ENCODE peak calls at places on chromosomes 7 and 10, in nine cellular contexts. One of them, this sample, is unnamed.

GRCh38 chr7:128078309-128078708 is 47.1 kb upstream of the LRRC4 start:
- DNase-seq in endodermal cell: no peak
- DNase-seq in GM12865: no peak
- DNase-seq in endothelial cell of umbilical vein: no peak
- DNase-seq in body of pancreas: no peak
- DNase-seq in suprapubic skin: no peak
- DNase-seq in Caco-2: no peak
- DNase-seq in cardiac fibroblast: no peak
- DNase-seq in choroid plexus epithelial cell: no peak
- DNase-seq in this sample: no peak

GRCh38 chr10:978826-979421 is 9.3 kb upstream of the GTPBP4 start:
- DNase-seq in cardiac fibroblast: no peak
- DNase-seq in Caco-2: no peak
- DNase-seq in body of pancreas: no peak
- DNase-seq in endodermal cell: no peak
- DNase-seq in choroid plexus epithelial cell: peak; percentile 16
- DNase-seq in GM12865: no peak
- DNase-seq in endothelial cell of umbilical vein: no peak
- DNase-seq in suprapubic skin: no peak
- DNase-seq in this sample: peak; percentile 10

GRCh38 chr10:119393845-119394244 is 148.7 kb downstream of the RGS10 start:
- DNase-seq in endodermal cell: no peak
- DNase-seq in choroid plexus epithelial cell: no peak
- DNase-seq in cardiac fibroblast: no peak
- DNase-seq in endothelial cell of umbilical vein: no peak
- DNase-seq in suprapubic skin: no peak
- DNase-seq in Caco-2: no peak
- DNase-seq in body of pancreas: no peak
- DNase-seq in GM12865: no peak
- DNase-seq in this sample: no peak

GRCh38 chr7:39741942-39742623 is 118.7 kb downstream of the RALA start:
- DNase-seq in suprapubic skin: no peak
- DNase-seq in cardiac fibroblast: peak; percentile 25
- DNase-seq in choroid plexus epithelial cell: peak; percentile 52
- DNase-seq in endodermal cell: peak; percentile 97
- DNase-seq in body of pancreas: peak; percentile 32
- DNase-seq in GM12865: peak; percentile 42
- DNase-seq in Caco-2: peak; percentile 38
- DNase-seq in endothelial cell of umbilical vein: no peak
- DNase-seq in this sample: peak; percentile 32

GRCh38 chr7:85184599-85185354 is 2.1 kb downstream of the SEMA3D start:
- DNase-seq in Caco-2: no peak
- DNase-seq in GM12865: no peak
- DNase-seq in suprapubic skin: no peak
- DNase-seq in endothelial cell of umbilical vein: no peak
- DNase-seq in choroid plexus epithelial cell: peak; percentile 51
- DNase-seq in cardiac fibroblast: peak; percentile 72
- DNase-seq in body of pancreas: peak; percentile 7
- DNase-seq in endodermal cell: peak; percentile 63
- DNase-seq in this sample: peak; percentile 28

GRCh38 chr7:131604841-131605279 is 48.4 kb upstream of the PODXL start:
- DNase-seq in endothelial cell of umbilical vein: no peak
- DNase-seq in GM12865: no peak
- DNase-seq in suprapubic skin: no peak
- DNase-seq in cardiac fibroblast: peak; percentile 35
- DNase-seq in choroid plexus epithelial cell: peak; percentile 45
- DNase-seq in Caco-2: no peak
- DNase-seq in body of pancreas: no peak
- DNase-seq in endodermal cell: peak; percentile 82
- DNase-seq in this sample: peak; percentile 82

GRCh38 chr7:75817112-75817511 is 3.5 kb upstream of the CCL24 start:
- DNase-seq in endothelial cell of umbilical vein: no peak
- DNase-seq in endodermal cell: no peak
- DNase-seq in choroid plexus epithelial cell: no peak
- DNase-seq in cardiac fibroblast: no peak
- DNase-seq in body of pancreas: no peak
- DNase-seq in GM12865: no peak
- DNase-seq in Caco-2: no peak
- DNase-seq in suprapubic skin: no peak
- DNase-seq in this sample: no peak

GRCh38 chr7:2966466-2967078 is 77.1 kb downstream of the CARD11 start:
- DNase-seq in suprapubic skin: peak; percentile 31
- DNase-seq in cardiac fibroblast: no peak
- DNase-seq in choroid plexus epithelial cell: no peak
- DNase-seq in body of pancreas: no peak
- DNase-seq in endodermal cell: no peak
- DNase-seq in endothelial cell of umbilical vein: no peak
- DNase-seq in GM12865: no peak
- DNase-seq in Caco-2: no peak
- DNase-seq in this sample: no peak

GRCh38 chr10:329361-330099 is 194.3 kb downstream of the ZMYND11 start:
- DNase-seq in endodermal cell: peak; percentile 58
- DNase-seq in GM12865: no peak
- DNase-seq in choroid plexus epithelial cell: peak; percentile 97
- DNase-seq in cardiac fibroblast: peak; percentile 95
- DNase-seq in body of pancreas: peak; percentile 94
- DNase-seq in suprapubic skin: peak; percentile 92
- DNase-seq in endothelial cell of umbilical vein: peak; percentile 85
- DNase-seq in Caco-2: peak; percentile 88
- DNase-seq in this sample: peak; percentile 96

GRCh38 chr10:60138842-60139241 is 232.5 kb upstream of the CCDC6 start:
- DNase-seq in endodermal cell: no peak
- DNase-seq in choroid plexus epithelial cell: no peak
- DNase-seq in endothelial cell of umbilical vein: no peak
- DNase-seq in Caco-2: no peak
- DNase-seq in cardiac fibroblast: no peak
- DNase-seq in body of pancreas: no peak
- DNase-seq in GM12865: no peak
- DNase-seq in suprapubic skin: no peak
- DNase-seq in this sample: no peak

GRCh38 chr10:98489561-98490481 is 43.1 kb upstream of the HPS1 start:
- DNase-seq in endothelial cell of umbilical vein: no peak
- DNase-seq in cardiac fibroblast: no peak
- DNase-seq in body of pancreas: no peak
- DNase-seq in Caco-2: no peak
- DNase-seq in GM12865: no peak
- DNase-seq in endodermal cell: no peak
- DNase-seq in suprapubic skin: no peak
- DNase-seq in choroid plexus epithelial cell: no peak
- DNase-seq in this sample: no peak

GRCh38 chr10:130371686-130372085 is 235.5 kb downstream of the GLRX3 start:
- DNase-seq in GM12865: no peak
- DNase-seq in endothelial cell of umbilical vein: no peak
- DNase-seq in body of pancreas: no peak
- DNase-seq in suprapubic skin: peak; percentile 31
- DNase-seq in choroid plexus epithelial cell: no peak
- DNase-seq in endodermal cell: no peak
- DNase-seq in Caco-2: no peak
- DNase-seq in cardiac fibroblast: no peak
- DNase-seq in this sample: no peak

GRCh38 chr10:18474111-18474455 is 177.3 kb downstream of the NSUN6 start:
- DNase-seq in endodermal cell: no peak
- DNase-seq in suprapubic skin: peak; percentile 11
- DNase-seq in GM12865: no peak
- DNase-seq in choroid plexus epithelial cell: no peak
- DNase-seq in body of pancreas: no peak
- DNase-seq in Caco-2: no peak
- DNase-seq in cardiac fibroblast: no peak
- DNase-seq in endothelial cell of umbilical vein: no peak
- DNase-seq in this sample: no peak

DNA sequence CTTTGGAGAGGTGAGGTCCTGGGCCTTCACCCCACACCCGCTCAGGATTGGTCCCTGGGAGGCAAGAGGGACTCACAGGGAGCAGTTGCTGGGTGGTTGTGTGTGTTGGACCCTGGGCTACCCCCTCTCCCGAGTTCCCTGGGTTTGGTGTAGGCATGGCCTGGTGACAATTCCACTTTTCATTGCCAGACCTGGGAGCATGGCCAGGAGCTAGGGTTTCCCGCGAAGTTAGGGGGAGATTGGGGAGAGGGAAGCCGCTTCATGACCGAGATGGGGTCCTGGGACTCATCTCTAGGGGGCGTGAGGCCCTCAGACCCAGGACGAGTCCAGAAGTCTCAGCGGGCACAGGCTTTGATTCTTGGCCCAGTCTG is 579 bp downstream of the PALD1 start:
- DNase-seq in body of pancreas: no peak
- DNase-seq in cardiac fibroblast: no peak
- DNase-seq in choroid plexus epithelial cell: no peak
- DNase-seq in GM12865: no peak
- DNase-seq in Caco-2: no peak
- DNase-seq in endothelial cell of umbilical vein: no peak
- DNase-seq in suprapubic skin: no peak
- DNase-seq in endodermal cell: peak; percentile 77
- DNase-seq in this sample: no peak
- TF ChIP-seq CTCF in body of pancreas: no peak
- TF ChIP-seq CTCF in cardiac fibroblast: no peak
- TF ChIP-seq CTCF in choroid plexus epithelial cell: no peak
- TF ChIP-seq CTCF in GM12865: peak; percentile 13
- TF ChIP-seq CTCF in Caco-2: no peak
- TF ChIP-seq CTCF in endothelial cell of umbilical vein: no peak
- TF ChIP-seq CTCF in suprapubic skin: no peak
- TF ChIP-seq CTCF in endodermal cell: peak; percentile 58
- TF ChIP-seq CTCF in this sample: no peak

DNA sequence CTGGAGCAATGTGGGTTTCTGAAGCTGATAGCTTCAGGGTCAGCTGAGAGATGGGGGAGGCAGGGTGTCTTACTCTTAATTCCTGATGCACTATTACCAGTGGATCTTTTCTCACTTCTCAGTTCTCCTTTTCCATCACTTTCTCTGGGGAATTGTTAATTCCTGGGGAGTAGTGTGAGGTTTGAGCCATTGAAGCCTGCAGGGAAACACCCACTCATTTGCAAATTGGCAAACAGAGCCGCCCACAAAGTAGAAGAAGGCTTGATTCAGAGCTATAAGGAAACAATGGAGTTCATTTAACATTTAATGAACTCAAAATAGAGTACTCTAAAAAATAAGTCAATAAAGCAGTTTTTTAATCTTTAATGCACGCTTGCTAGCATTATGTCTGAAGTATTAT is 4.3 kb upstream of the TECTB start:
- DNase-seq in endodermal cell: no peak
- DNase-seq in body of pancreas: no peak
- DNase-seq in GM12865: no peak
- DNase-seq in Caco-2: no peak
- DNase-seq in cardiac fibroblast: no peak
- DNase-seq in suprapubic skin: no peak
- DNase-seq in endothelial cell of umbilical vein: no peak
- DNase-seq in choroid plexus epithelial cell: no peak
- DNase-seq in this sample: no peak
- H3K4me3 ChIP-seq in endodermal cell: no peak overlapping the region
- H3K4me3 ChIP-seq in body of pancreas: no peak overlapping the region
- H3K4me3 ChIP-seq in GM12865: no peak overlapping the region
- H3K4me3 ChIP-seq in Caco-2: no peak overlapping the region
- H3K4me3 ChIP-seq in cardiac fibroblast: no peak overlapping the region
- H3K4me3 ChIP-seq in suprapubic skin: no peak overlapping the region
- H3K4me3 ChIP-seq in endothelial cell of umbilical vein: no peak overlapping the region
- H3K4me3 ChIP-seq in choroid plexus epithelial cell: no peak overlapping the region
- H3K4me3 ChIP-seq in this sample: no peak overlapping the region

GRCh38 chr7:126856691-126857291 is 395.9 kb downstream of the GRM8 start:
- DNase-seq in body of pancreas: no peak
- DNase-seq in choroid plexus epithelial cell: peak; percentile 54
- DNase-seq in endodermal cell: no peak
- DNase-seq in cardiac fibroblast: peak; percentile 0
- DNase-seq in Caco-2: peak; percentile 12
- DNase-seq in suprapubic skin: no peak
- DNase-seq in endothelial cell of umbilical vein: peak; percentile 4
- DNase-seq in GM12865: peak; percentile 18
- DNase-seq in this sample: peak; percentile 2
- TF ChIP-seq CTCF in body of pancreas: peak; percentile 41
- TF ChIP-seq CTCF in choroid plexus epithelial cell: peak; percentile 74
- TF ChIP-seq CTCF in endodermal cell: peak; percentile 85
- TF ChIP-seq CTCF in cardiac fibroblast: no peak
- TF ChIP-seq CTCF in Caco-2: peak; percentile 60
- TF ChIP-seq CTCF in suprapubic skin: no peak
- TF ChIP-seq CTCF in endothelial cell of umbilical vein: peak; percentile 42
- TF ChIP-seq CTCF in GM12865: peak; percentile 58
- TF ChIP-seq CTCF in this sample: peak; percentile 46

GRCh38 chr7:151017370-151017952 is 6.8 kb downstream of the ATG9B start:
- DNase-seq in Caco-2: no peak
- DNase-seq in choroid plexus epithelial cell: no peak
- DNase-seq in endodermal cell: peak; percentile 51
- DNase-seq in cardiac fibroblast: no peak
- DNase-seq in suprapubic skin: no peak
- DNase-seq in GM12865: no peak
- DNase-seq in endothelial cell of umbilical vein: no peak
- DNase-seq in body of pancreas: no peak
- DNase-seq in this sample: no peak
- H3K4me3 ChIP-seq in Caco-2: no peak overlapping the region
- H3K4me3 ChIP-seq in choroid plexus epithelial cell: no peak overlapping the region
- H3K4me3 ChIP-seq in endodermal cell: no peak overlapping the region
- H3K4me3 ChIP-seq in cardiac fibroblast: peak overlapping the region; percentile 41
- H3K4me3 ChIP-seq in suprapubic skin: no peak overlapping the region
- H3K4me3 ChIP-seq in GM12865: no peak overlapping the region
- H3K4me3 ChIP-seq in endothelial cell of umbilical vein: no peak overlapping the region
- H3K4me3 ChIP-seq in body of pancreas: no peak overlapping the region
- H3K4me3 ChIP-seq in this sample: no peak overlapping the region

DNA sequence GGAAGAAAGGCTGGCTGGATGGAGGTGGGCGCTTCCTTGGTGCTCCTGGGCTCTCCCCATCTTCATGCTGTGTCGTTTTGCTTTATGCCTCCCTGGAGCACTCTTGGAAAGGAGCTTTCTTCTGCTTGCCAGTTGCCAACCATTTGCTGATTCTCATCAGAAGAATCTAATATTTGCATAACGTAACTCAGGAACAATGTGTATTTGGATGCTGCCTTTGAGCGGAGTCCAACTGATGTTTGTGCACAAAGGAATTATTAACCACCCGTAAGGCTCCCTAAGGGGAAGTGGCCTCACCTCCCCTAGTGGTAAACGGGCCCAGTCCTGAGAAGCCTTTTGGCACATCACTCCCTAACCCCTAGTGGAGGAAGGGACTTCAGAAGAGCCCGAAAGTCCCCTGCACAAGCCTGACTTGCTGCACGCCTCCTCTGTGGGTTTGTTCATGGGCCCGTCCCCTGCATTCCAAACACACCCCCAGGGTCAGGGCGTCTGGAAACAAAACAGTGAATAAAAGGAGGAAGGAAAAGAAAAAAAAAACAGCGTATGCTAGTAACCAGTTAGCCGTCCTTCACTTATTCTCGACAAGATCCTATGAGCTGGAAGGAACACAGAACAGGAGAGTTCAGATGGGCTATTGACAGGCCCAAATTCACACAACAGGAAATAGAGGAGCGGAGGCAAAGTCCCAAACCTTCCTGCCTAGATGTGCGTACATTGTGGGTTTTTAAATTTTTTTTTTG is 602.2 kb downstream of the LRMDA start:
- DNase-seq in GM12865: peak; percentile 5
- DNase-seq in endothelial cell of umbilical vein: peak; percentile 53
- DNase-seq in suprapubic skin: no peak
- DNase-seq in endodermal cell: no peak
- DNase-seq in Caco-2: peak; percentile 76
- DNase-seq in choroid plexus epithelial cell: peak; percentile 56
- DNase-seq in body of pancreas: peak; percentile 50
- DNase-seq in cardiac fibroblast: peak; percentile 22
- DNase-seq in this sample: peak; percentile 72
- TF ChIP-seq CTCF in GM12865: no peak
- TF ChIP-seq CTCF in endothelial cell of umbilical vein: peak; percentile 15
- TF ChIP-seq CTCF in suprapubic skin: peak; percentile 17
- TF ChIP-seq CTCF in endodermal cell: peak; percentile 54
- TF ChIP-seq CTCF in Caco-2: peak; percentile 23
- TF ChIP-seq CTCF in choroid plexus epithelial cell: peak; percentile 31
- TF ChIP-seq CTCF in body of pancreas: no peak
- TF ChIP-seq CTCF in cardiac fibroblast: no peak
- TF ChIP-seq CTCF in this sample: peak; percentile 16

This sample was measured in fibroblast of mammary gland.